ENCODE peak calls at places on chromosome 21, in five cellular contexts. A, P, F, X and J are unnamed samples.

GRCh38 chr21:28767523-28767922 is 225.2 kb downstream of the LTN1 start:
- DNase-seq in A (no peak), P (no peak), F (no peak), X (no peak), J (no peak)

GRCh38 chr21:32412998-32413504 is 545 bp downstream of the EVA1C start:
- DNase-seq in A (peak), P (no peak), F (peak), X (peak), J (no peak)

GRCh38 chr21:36928960-36929359 is 37.5 kb downstream of the HLCS start:
- DNase-seq in A (no peak), P (no peak), F (no peak), X (no peak), J (no peak)

GRCh38 chr21:22961248-22961647 is 1963.0 kb downstream of the NCAM2 start:
- DNase-seq in A (no peak), P (no peak), F (no peak), X (no peak), J (no peak)

GRCh38 chr21:46180079-46180722 is 4.1 kb downstream of the SPATC1L start:
- DNase-seq in A (no peak), P (no peak), F (no peak), X (no peak), J (no peak)

GRCh38 chr21:42255825-42256224 is 36.9 kb downstream of the ABCG1 start:
- DNase-seq in A (no peak), P (no peak), F (no peak), X (no peak), J (no peak)

GRCh38 chr21:15682977-15683376 is 46.8 kb upstream of the USP25 start:
- DNase-seq in A (peak), P (no peak), F (no peak), X (no peak), J (peak)

GRCh38 chr21:34886554-34887385 is 162.3 kb downstream of the RUNX1 start:
- DNase-seq in A (peak), P (peak), F (peak), X (no peak), J (peak)

GRCh38 chr21:37535130-37535529 is 168.6 kb downstream of the DYRK1A start:
- DNase-seq in A (no peak), P (no peak), F (no peak), X (no peak), J (no peak)

GRCh38 chr21:36706482-36706852 is 7.6 kb downstream of the SIM2 start:
- DNase-seq in A (no peak), P (no peak), F (no peak), X (no peak), J (no peak)

GRCh38 chr21:35077975-35078374 is 28.9 kb upstream of the RUNX1 start:
- DNase-seq in A (no peak), P (no peak), F (no peak), X (no peak), J (no peak)

GRCh38 chr21:45499970-45500575 is 42.2 kb downstream of the SLC19A1 start:
- DNase-seq in A (no peak), P (no peak), F (no peak), X (peak), J (no peak)

GRCh38 chr21:33076600-33077329 is 6.8 kb downstream of the OLIG1 start:
- DNase-seq in A (no peak), P (no peak), F (no peak), X (no peak), J (no peak)

GRCh38 chr21:46207920-46208571 is 20.5 kb downstream of the LSS start:
- DNase-seq in A (no peak), P (no peak), F (no peak), X (no peak), J (no peak)

GRCh38 chr21:42654179-42654912 is 925 bp downstream of the PDE9A start:
- DNase-seq in A (no peak), P (peak), F (peak), X (no peak), J (no peak)

GRCh38 chr21:25639922-25640670 is 1.0 kb downstream of the JAM2 start:
- DNase-seq in A (no peak), P (peak), F (peak), X (peak), J (no peak)

GRCh38 chr21:45497846-45498645 is 44.2 kb downstream of the SLC19A1 start:
- DNase-seq in A (no peak), P (no peak), F (peak), X (peak), J (no peak)

GRCh38 chr21:26637346-26637745 is 64.3 kb upstream of the CYYR1 start:
- DNase-seq in A (no peak), P (no peak), F (no peak), X (no peak), J (peak)

GRCh38 chr21:46486481-46487000 is 27.9 kb downstream of the DIP2A start:
- DNase-seq in A (no peak), P (no peak), F (no peak), X (no peak), J (no peak)

GRCh38 chr21:25994758-25995163 is 175.8 kb downstream of the APP start:
- DNase-seq in A (no peak), P (no peak), F (no peak), X (no peak), J (no peak)

GRCh38 chr21:38925923-38926322 is 120.2 kb downstream of the ETS2 start:
- DNase-seq in A (peak), P (peak), F (peak), X (peak), J (peak)

GRCh38 chr21:36350282-36350910 is 30.4 kb downstream of the MORC3 start:
- DNase-seq in A (peak), P (no peak), F (no peak), X (no peak), J (peak)